ENCODE peak calls at places on chromosomes 13 and 19, in six cellular contexts. U is NB4, Z is endothelial cell of umbilical vein, J is HepG2, C is K562, V is GM12878. K is an unnamed sample.
A peak's percentile ranks its signal among the peaks of the same experiment; 100 is the strongest.

GRCh38 chr13:90447735-90448103 is 899.8 kb upstream of the MIR17HG start:
- DNase-seq in Z (peak; percentile 33), V (no peak), C (no peak), J (no peak), U (no peak), K (no peak)

GRCh38 chr19:39997595-39998216 is 846 bp downstream of the ZNF546 start:
- DNase-seq in Z (no peak), J (peak; percentile 12), U (no peak), V (no peak), C (peak; percentile 26), K (no peak)

GRCh38 chr19:7917292-7918061 is 2.7 kb upstream of the SNAPC2 start:
- DNase-seq in V (no peak), C (no peak), J (no peak), U (peak; percentile 81), Z (peak; percentile 56), K (peak; percentile 65)

GRCh38 chr13:41549491-41549890 is 92.1 kb downstream of the RGCC start:
- DNase-seq in Z (no peak), V (no peak), C (no peak), U (no peak), J (no peak), K (no peak)

GRCh38 chr19:3725640-3726310 is 17.6 kb downstream of the TJP3 start:
- DNase-seq in V (no peak), Z (no peak), U (no peak), J (no peak), C (no peak), K (no peak)

GRCh38 chr13:109668433-109669233 is 117.8 kb downstream of the IRS2 start:
- DNase-seq in U (no peak), C (no peak), J (no peak), V (no peak), Z (no peak), K (no peak)

GRCh38 chr19:9205506-9206113 is 13.8 kb downstream of the OR7D4 start:
- DNase-seq in C (peak; percentile 53), U (peak; percentile 83), Z (peak; percentile 58), V (no peak), J (peak; percentile 33), K (peak; percentile 32)

GRCh38 chr19:1072371-1073015 is 5.5 kb downstream of the ARHGAP45 start:
- DNase-seq in C (no peak), Z (no peak), V (no peak), J (no peak), U (no peak), K (no peak)

GRCh38 chr13:49517461-49517860 is 21.7 kb downstream of the PHF11 start:
- DNase-seq in Z (no peak), V (no peak), J (peak; percentile 26), U (peak; percentile 24), C (no peak), K (no peak)

GRCh38 chr13:67443901-67444300 is 213.8 kb upstream of the PCDH9 start:
- DNase-seq in J (no peak), V (no peak), U (no peak), C (no peak), Z (no peak), K (no peak)

GRCh38 chr13:93226623-93227279 is at the start of gene GPC6:
- DNase-seq in U (no peak), C (peak; percentile 64), Z (no peak), V (no peak), J (peak; percentile 79), K (no peak)

GRCh38 chr13:68810660-68811059 is 1297.0 kb upstream of the ATXN8OS start:
- DNase-seq in C (no peak), Z (no peak), J (peak; percentile 5), U (peak; percentile 12), V (no peak), K (no peak)

GRCh38 chr19:54096642-54097106 is 3.9 kb downstream of the OSCAR start:
- DNase-seq in C (peak; percentile 57), U (no peak), Z (no peak), V (no peak), J (no peak), K (peak; percentile 68)

GRCh38 chr19:14378890-14379289 is 2.4 kb upstream of the ADGRE5 start:
- DNase-seq in V (no peak), C (no peak), U (no peak), Z (no peak), J (no peak), K (no peak)

GRCh38 chr19:41853768-41854167 is 6.3 kb upstream of the RPS19 start:
- DNase-seq in V (no peak), Z (no peak), C (no peak), U (no peak), J (no peak), K (no peak)

GRCh38 chr19:3759482-3760254 is 1.8 kb downstream of the APBA3 start:
- DNase-seq in U (no peak), C (no peak), V (no peak), J (no peak), Z (no peak), K (no peak)

GRCh38 chr19:48918801-48919247 is 14.7 kb upstream of the DHDH start:
- DNase-seq in U (peak; percentile 43), V (no peak), C (peak; percentile 78), Z (peak; percentile 21), J (no peak), K (peak; percentile 58)

GRCh38 chr13:96984061-96984508 is 10.2 kb downstream of the OXGR1 start:
- DNase-seq in Z (peak; percentile 75), V (peak; percentile 9), U (no peak), C (peak; percentile 11), J (no peak), K (no peak)

GRCh38 chr13:46844431-46844830 is 47.5 kb upstream of the ESD start:
- DNase-seq in J (no peak), C (no peak), V (no peak), Z (no peak), U (no peak), K (no peak)

GRCh38 chr13:80214521-80214941 is 126.4 kb downstream of the SPRY2 start:
- DNase-seq in C (no peak), Z (no peak), V (no peak), J (no peak), U (no peak), K (peak; percentile 17)

GRCh38 chr13:99812611-99813010 is 159.0 kb downstream of the ZIC5 start:
- DNase-seq in J (no peak), U (no peak), C (no peak), Z (no peak), V (no peak), K (peak; percentile 11)

GRCh38 chr19:16737909-16738308 is 18.3 kb downstream of the NWD1 start:
- DNase-seq in V (no peak), Z (no peak), C (no peak), J (peak; percentile 10), U (no peak), K (no peak)

GRCh38 chr19:29690842-29691241 is 24.2 kb downstream of the C19orf12 start:
- DNase-seq in Z (peak; percentile 16), U (peak; percentile 67), C (peak; percentile 80), V (no peak), J (peak; percentile 67), K (peak; percentile 79)

GRCh38 chr19:54312436-54313362 is at the start of gene LILRA5:
- DNase-seq in V (no peak), C (no peak), J (no peak), U (peak; percentile 68), Z (no peak), K (no peak)

GRCh38 chr19:17654993-17655392 is 33.2 kb downstream of the UNC13A start:
- DNase-seq in C (peak; percentile 40), J (no peak), V (no peak), U (no peak), Z (no peak), K (peak; percentile 31)

GRCh38 chr19:31127132-31127967 is 221.9 kb downstream of the TSHZ3 start:
- DNase-seq in U (no peak), V (no peak), J (no peak), C (no peak), Z (no peak), K (peak; percentile 82)

GRCh38 chr19:49492573-49493411 is 3.4 kb upstream of the RPS11 start:
- DNase-seq in V (no peak), Z (peak; percentile 28), J (peak; percentile 54), C (peak; percentile 26), U (peak; percentile 63), K (peak; percentile 83)

GRCh38 chr13:92221916-92222315 is 823.5 kb downstream of the GPC5 start:
- DNase-seq in J (no peak), V (no peak), C (no peak), U (no peak), Z (no peak), K (no peak)

GRCh38 chr19:33690461-33691427 is 69.0 kb downstream of the CHST8 start:
- DNase-seq in C (no peak), V (no peak), Z (no peak), U (no peak), J (no peak), K (no peak)

GRCh38 chr19:17121736-17122293 is 46.2 kb downstream of the MYO9B start:
- DNase-seq in V (no peak), J (no peak), C (no peak), U (no peak), Z (no peak), K (no peak)

DNA sequence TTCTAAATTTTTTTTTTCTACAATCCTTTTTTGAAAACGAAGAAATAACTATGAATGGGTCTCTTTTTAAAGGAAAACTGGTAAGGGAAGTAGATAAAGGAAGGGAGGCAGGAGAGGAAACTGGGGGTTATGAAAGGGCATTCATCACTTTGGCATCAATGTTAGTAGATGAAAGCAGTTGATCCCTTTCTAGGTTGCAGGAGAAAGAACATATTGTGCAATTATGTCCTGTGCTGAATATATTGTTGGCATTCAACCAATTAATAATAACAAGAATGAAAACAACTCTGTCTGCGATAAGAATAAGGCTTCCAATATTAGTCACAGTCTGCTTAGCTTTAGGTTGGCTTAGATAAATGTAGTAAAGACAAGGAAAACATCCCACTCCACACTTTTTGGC is 796.8 kb upstream of the KLHL1 start:
- DNase-seq in C (no peak), J (no peak), V (no peak), Z (peak; percentile 90), U (no peak), K (no peak)
- TF ChIP-seq MYC in C (no peak), J (no peak), V (no peak), Z (no peak), U (no peak), K (no peak)

GRCh38 chr19:36245210-36246005 is 30.5 kb downstream of the ZNF146 start:
- DNase-seq in V (no peak), U (no peak), J (no peak), C (no peak), Z (no peak), K (no peak)

GRCh38 chr19:36246006-36246391 is 31.1 kb downstream of the ZNF146 start:
- DNase-seq in C (no peak), U (no peak), Z (no peak), V (no peak), J (no peak), K (no peak)

GRCh38 chr19:36244066-36244465 is 29.2 kb downstream of the ZNF146 start:
- DNase-seq in V (no peak), C (no peak), U (no peak), J (no peak), Z (no peak), K (no peak)
- TF ChIP-seq MYC in V (no peak), C (no peak), U (no peak), J (no peak), Z (no peak), K (no peak)

GRCh38 chr13:113453962-113454361 is 674 bp upstream of the ADPRHL1 start:
- DNase-seq in J (no peak), V (no peak), C (no peak), U (peak; percentile 76), Z (no peak), K (no peak)
- TF ChIP-seq MYC in J (no peak), V (no peak), C (no peak), U (no peak), Z (no peak), K (no peak)

GRCh38 chr19:19554074-19555023 is 16.3 kb downstream of the CILP2 start:
- DNase-seq in J (no peak), V (no peak), C (peak; percentile 82), Z (no peak), U (peak; percentile 70), K (no peak)
- TF ChIP-seq MYC in J (no peak), V (no peak), C (no peak), Z (no peak), U (no peak), K (no peak)

K was measured in A549.